ENCODE peak calls at places on chromosomes 6 and 20, in seven cellular contexts. L is H9, C is endothelial cell, A is WERI-Rb-1, N is cardiac fibroblast, H is fibroblast of villous mesenchyme, Y is HFFc6. R is an unnamed sample.

GRCh38 chr20:61951695-61952533 is 113.8 kb downstream of the TAF4 start:
- DNase-seq in L (peak; percentile 84), C (peak; percentile 79), A (no peak), N (peak; percentile 16), H (no peak), Y (no peak), R (no peak)

GRCh38 chr6:392441-393390 is 1.2 kb downstream of the IRF4 start:
- DNase-seq in L (no peak), C (peak; percentile 26), A (peak; percentile 44), N (no peak), H (no peak), Y (no peak), R (peak; percentile 22)

GRCh38 chr6:33993653-33994052 is 152.2 kb downstream of the GRM4 start:
- DNase-seq in L (no peak), C (no peak), A (peak; percentile 36), N (no peak), H (no peak), Y (no peak), R (no peak)

GRCh38 chr6:15792842-15793241 is 130.0 kb upstream of the DTNBP1 start:
- DNase-seq in L (no peak), C (no peak), A (no peak), N (no peak), H (no peak), Y (no peak), R (no peak)

GRCh38 chr6:90103056-90103793 is 193.4 kb downstream of the BACH2 start:
- DNase-seq in L (no peak), C (no peak), A (no peak), N (no peak), H (peak; percentile 39), Y (no peak), R (no peak)

GRCh38 chr6:72617721-72618120 is 4.1 kb upstream of the KCNQ5 start:
- DNase-seq in L (no peak), C (no peak), A (no peak), N (no peak), H (no peak), Y (no peak), R (no peak)

GRCh38 chr20:35992713-35993335 is 24.4 kb downstream of the CNBD2 start:
- DNase-seq in L (peak; percentile 49), C (peak; percentile 48), A (peak; percentile 55), N (peak; percentile 74), H (peak; percentile 64), Y (peak; percentile 58), R (peak; percentile 77)

GRCh38 chr6:113347420-113347819 is 509.7 kb upstream of the MARCKS start:
- DNase-seq in L (no peak), C (no peak), A (no peak), N (peak; percentile 47), H (no peak), Y (no peak), R (no peak)

GRCh38 chr20:61173966-61174725 is 77.9 kb upstream of the CDH4 start:
- DNase-seq in L (no peak), C (no peak), A (no peak), N (no peak), H (peak; percentile 37), Y (peak; percentile 53), R (no peak)

GRCh38 chr6:104483225-104483834 is 376.4 kb downstream of the HACE1 start:
- DNase-seq in L (no peak), C (no peak), A (no peak), N (peak; percentile 29), H (peak; percentile 33), Y (no peak), R (no peak)
- TF ChIP-seq CTCF in L (peak; percentile 87), C (no peak), A (peak; percentile 29), N (peak; percentile 62), H (peak; percentile 54), Y (peak; percentile 17), R (no peak)

GRCh38 chr6:8063762-8064637 is at the start of gene BLOC1S5:
- DNase-seq in L (peak; percentile 98), C (peak; percentile 98), A (peak; percentile 100), N (peak; percentile 98), H (peak; percentile 98), Y (peak; percentile 93), R (peak; percentile 90)
- TF ChIP-seq CTCF in L (no peak), C (no peak), A (peak; percentile 16), N (no peak), H (no peak), Y (peak; percentile 40), R (no peak)

GRCh38 chr6:96016781-96017180 is 1.0 kb downstream of the FUT9 start:
- DNase-seq in L (no peak), C (no peak), A (no peak), N (no peak), H (no peak), Y (no peak), R (no peak)

GRCh38 chr6:96013531-96013930 is 2.2 kb upstream of the FUT9 start:
- DNase-seq in L (peak; percentile 48), C (no peak), A (no peak), N (no peak), H (no peak), Y (no peak), R (no peak)

GRCh38 chr6:96015321-96015790 is 418 bp upstream of the FUT9 start:
- DNase-seq in L (no peak), C (peak; percentile 49), A (peak; percentile 62), N (no peak), H (no peak), Y (no peak), R (no peak)

GRCh38 chr6:96014846-96015245 is 928 bp upstream of the FUT9 start:
- DNase-seq in L (no peak), C (no peak), A (no peak), N (no peak), H (no peak), Y (no peak), R (no peak)

GRCh38 chr6:96015791-96016776 is at the start of gene FUT9:
- DNase-seq in L (peak; percentile 86), C (peak; percentile 61), A (peak; percentile 88), N (no peak), H (no peak), Y (no peak), R (no peak)
- TF ChIP-seq CTCF in L (peak; percentile 46), C (no peak), A (peak; percentile 52), N (no peak), H (no peak), Y (no peak), R (no peak)

GRCh38 chr20:38727602-38728236 is 3.4 kb downstream of the SLC32A1 start:
- DNase-seq in L (no peak), C (no peak), A (no peak), N (no peak), H (no peak), Y (no peak), R (peak; percentile 32)

GRCh38 chr20:38728237-38728761 is 4.0 kb downstream of the SLC32A1 start:
- DNase-seq in L (peak; percentile 66), C (peak; percentile 13), A (no peak), N (no peak), H (no peak), Y (no peak), R (peak; percentile 24)

GRCh38 chr20:38725959-38726848 is 1.9 kb downstream of the SLC32A1 start:
- DNase-seq in L (peak; percentile 93), C (peak; percentile 92), A (peak; percentile 85), N (peak; percentile 47), H (peak; percentile 39), Y (no peak), R (peak; percentile 74)

GRCh38 chr20:38725458-38725958 is 1.2 kb downstream of the SLC32A1 start:
- DNase-seq in L (no peak), C (no peak), A (no peak), N (no peak), H (no peak), Y (no peak), R (peak; percentile 32)

GRCh38 chr20:38726849-38727601 is 2.7 kb downstream of the SLC32A1 start:
- DNase-seq in L (peak; percentile 97), C (peak; percentile 94), A (peak; percentile 91), N (no peak), H (peak; percentile 20), Y (no peak), R (peak; percentile 81)
- TF ChIP-seq CTCF in L (peak; percentile 82), C (peak; percentile 52), A (peak; percentile 77), N (peak; percentile 19), H (peak; percentile 38), Y (peak; percentile 35), R (peak; percentile 69)

GRCh38 chr6:152673233-152673632 is 24.5 kb upstream of the MYCT1 start:
- DNase-seq in L (no peak), C (no peak), A (no peak), N (peak; percentile 41), H (no peak), Y (no peak), R (no peak)

GRCh38 chr6:152671146-152671545 is 26.6 kb upstream of the MYCT1 start:
- DNase-seq in L (no peak), C (no peak), A (no peak), N (peak; percentile 34), H (no peak), Y (peak; percentile 50), R (no peak)

DNA sequence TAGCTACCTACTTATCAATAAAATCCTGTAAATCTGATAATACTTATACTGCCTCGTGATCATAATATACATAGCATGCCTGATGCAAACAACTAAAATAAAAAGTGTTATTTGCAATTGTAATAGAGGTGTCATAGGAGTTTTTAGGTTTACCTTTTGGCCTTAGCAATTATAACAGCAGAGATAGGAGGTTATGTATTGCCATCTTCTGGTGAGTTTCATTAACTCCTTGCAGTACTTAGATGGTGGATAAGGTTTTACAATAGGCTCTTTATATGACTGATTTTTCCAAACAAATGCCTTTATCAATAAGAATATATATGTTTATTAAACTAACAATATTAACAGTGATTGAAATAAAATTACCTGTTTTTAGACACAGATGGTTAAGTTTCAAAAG is 27.8 kb upstream of the MYCT1 start:
- DNase-seq in L (no peak), C (no peak), A (no peak), N (peak; percentile 55), H (peak; percentile 30), Y (peak; percentile 34), R (peak; percentile 16)
- TF ChIP-seq CTCF in L (peak; percentile 69), C (no peak), A (peak; percentile 18), N (peak; percentile 48), H (peak; percentile 40), Y (peak; percentile 78), R (no peak)